ENCODE peak calls at places on chromosomes 11 and 22, in nine cellular contexts. W, U, O, J, P, S, A, G and Y are unnamed samples.

GRCh38 chr22:44473166-44473565 is 24.9 kb downstream of the RTL6 start:
- DNase-seq in W (no peak), U (no peak), O (no peak), J (no peak), P (no peak), S (no peak), A (no peak), G (no peak), Y (no peak)

GRCh38 chr11:14713518-14714244 is 70.1 kb downstream of the PDE3B start:
- DNase-seq in W (no peak), U (peak; percentile 70), O (no peak), J (no peak), P (no peak), S (no peak), A (no peak), G (no peak), Y (no peak)

GRCh38 chr11:87150936-87151335 is 113.2 kb downstream of the TMEM135 start:
- DNase-seq in W (no peak), U (no peak), O (no peak), J (no peak), P (no peak), S (peak; percentile 33), A (peak; percentile 18), G (no peak), Y (no peak)

GRCh38 chr11:69190796-69191536 is 35.2 kb downstream of the SMIM38 start:
- DNase-seq in W (no peak), U (no peak), O (no peak), J (no peak), P (no peak), S (no peak), A (no peak), G (no peak), Y (no peak)

GRCh38 chr22:24244144-24244787 is 616 bp downstream of the GGT5 start:
- DNase-seq in W (peak; percentile 26), U (no peak), O (no peak), J (peak; percentile 43), P (no peak), S (no peak), A (no peak), G (peak; percentile 54), Y (no peak)

GRCh38 chr11:7451520-7451919 is 33.8 kb upstream of the OLFML1 start:
- DNase-seq in W (no peak), U (no peak), O (no peak), J (no peak), P (no peak), S (no peak), A (no peak), G (no peak), Y (no peak)

GRCh38 chr11:128756469-128756868 is 62.6 kb downstream of the FLI1 start:
- DNase-seq in W (no peak), U (no peak), O (no peak), J (no peak), P (no peak), S (no peak), A (no peak), G (no peak), Y (no peak)

GRCh38 chr11:66080055-66080817 is 10.2 kb downstream of the PACS1 start:
- DNase-seq in W (no peak), U (peak; percentile 43), O (peak; percentile 85), J (peak; percentile 43), P (no peak), S (peak; percentile 87), A (peak; percentile 66), G (peak; percentile 76), Y (peak; percentile 71)

DNA sequence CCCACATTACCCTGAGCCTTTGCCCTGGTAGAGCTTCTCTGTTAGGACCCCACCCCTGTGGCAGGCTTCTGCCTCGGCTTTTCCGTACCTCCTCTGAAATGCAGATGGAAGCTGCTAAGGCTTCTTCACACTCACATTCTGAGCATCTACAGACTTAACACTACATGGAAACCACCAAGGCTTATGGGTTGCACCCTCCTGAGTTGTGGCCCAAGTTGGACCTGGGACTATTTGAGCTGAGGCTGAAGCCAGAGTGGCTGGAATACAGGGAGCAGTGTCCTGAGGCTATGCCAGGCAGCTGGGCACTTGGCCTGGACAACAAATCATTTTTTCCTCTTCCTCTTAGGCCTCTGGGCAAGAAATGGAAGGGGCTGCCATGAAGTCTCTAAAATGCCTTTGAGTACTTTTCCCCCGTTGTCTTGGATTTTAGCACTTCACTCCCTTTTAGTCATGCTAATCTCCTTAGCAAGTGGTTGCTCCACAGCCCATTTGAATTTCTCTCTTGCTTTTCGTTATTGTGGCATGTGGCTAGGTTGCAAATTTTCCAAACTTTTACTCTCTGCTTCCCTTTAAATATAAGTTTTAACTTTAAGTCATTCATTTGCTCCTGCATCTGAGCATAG is 114.8 kb upstream of the FIBIN start:
- DNase-seq in W (no peak), U (no peak), O (no peak), J (no peak), P (no peak), S (no peak), A (no peak), G (no peak), Y (no peak)
- H3K9me3 ChIP-seq in W (no peaks in the 10 kb centered on the region), U (no peaks in the 10 kb centered on the region), O (peaks cover 19% of the 10 kb centered on the region), J (no peaks in the 10 kb centered on the region), P (no peaks in the 10 kb centered on the region), S (no peaks in the 10 kb centered on the region), A (no peaks in the 10 kb centered on the region), G (peaks cover 2% of the 10 kb centered on the region), Y (peaks cover 28% of the 10 kb centered on the region)

DNA sequence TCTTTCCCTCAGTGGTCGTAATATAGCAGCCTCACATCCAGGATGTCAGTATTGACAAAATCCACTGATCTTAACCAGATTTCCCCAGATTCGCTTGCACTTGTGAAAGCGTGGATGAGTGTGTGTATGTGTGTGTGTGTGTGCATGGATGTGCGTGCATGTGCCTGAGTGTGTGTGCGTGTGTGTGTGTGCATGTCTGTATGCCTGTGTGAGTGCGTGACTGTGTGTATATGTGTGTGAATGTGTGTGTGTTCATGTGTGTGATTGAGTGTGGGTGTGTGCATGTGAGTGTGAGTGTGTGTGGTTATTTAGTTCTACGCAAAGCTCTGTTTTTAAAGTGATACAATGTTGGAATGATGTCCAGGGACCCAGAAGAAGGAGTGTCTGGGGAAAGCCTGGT is 723.2 kb downstream of the BRD1 start:
- DNase-seq in W (no peak), U (no peak), O (no peak), J (no peak), P (no peak), S (no peak), A (no peak), G (no peak), Y (no peak)
- H3K9me3 ChIP-seq in W (no peaks in the 10 kb centered on the region), U (no peaks in the 10 kb centered on the region), O (no peaks in the 10 kb centered on the region), J (no peaks in the 10 kb centered on the region), P (no peaks in the 10 kb centered on the region), S (no peaks in the 10 kb centered on the region), A (peaks cover 70% of the 10 kb centered on the region), G (no peaks in the 10 kb centered on the region), Y (no peaks in the 10 kb centered on the region)

GRCh38 chr11:2643746-2644145 is 56.0 kb downstream of the KCNQ1OT1 start:
- DNase-seq in W (no peak), U (no peak), O (no peak), J (no peak), P (no peak), S (no peak), A (no peak), G (no peak), Y (no peak)
- H3K9me3 ChIP-seq in W (peaks cover 57% of the 10 kb centered on the region), U (peaks cover 16% of the 10 kb centered on the region), O (peaks cover 30% of the 10 kb centered on the region), J (peaks cover 5% of the 10 kb centered on the region), P (no peaks in the 10 kb centered on the region), S (peaks cover 18% of the 10 kb centered on the region), A (peaks cover 19% of the 10 kb centered on the region), G (peaks cover 11% of the 10 kb centered on the region), Y (peaks cover 50% of the 10 kb centered on the region)

DNA sequence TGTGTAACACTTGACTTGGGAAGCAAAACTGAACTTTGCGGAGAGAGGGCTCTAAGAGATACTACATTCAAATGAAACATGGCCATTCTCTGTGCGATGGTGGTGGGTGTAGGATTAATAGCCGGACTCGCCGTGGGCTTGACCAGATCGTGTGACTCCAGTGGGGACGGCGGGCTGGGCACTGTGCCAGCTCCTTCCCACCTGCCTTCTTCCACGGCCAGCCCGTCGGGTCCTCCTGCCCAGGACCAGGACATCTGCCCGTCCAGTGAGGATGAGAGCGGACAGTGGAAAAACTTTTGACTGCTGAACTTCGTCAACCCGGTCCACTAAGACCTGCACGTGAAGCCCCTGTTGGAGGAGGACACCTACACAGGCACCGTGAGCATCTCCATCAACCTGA is 137.4 kb downstream of the OR4C45 start:
- DNase-seq in W (no peak), U (no peak), O (no peak), J (no peak), P (no peak), S (no peak), A (no peak), G (no peak), Y (no peak)
- H3K9me3 ChIP-seq in W (no peaks in the 10 kb centered on the region), U (no peaks in the 10 kb centered on the region), O (peaks cover 7% of the 10 kb centered on the region), J (no peaks in the 10 kb centered on the region), P (no peaks in the 10 kb centered on the region), S (no peaks in the 10 kb centered on the region), A (peaks cover 27% of the 10 kb centered on the region), G (no peaks in the 10 kb centered on the region), Y (no peaks in the 10 kb centered on the region)

GRCh38 chr22:48706934-48707748 is 1120.5 kb downstream of the BRD1 start:
- DNase-seq in W (peak; percentile 4), U (no peak), O (no peak), J (peak; percentile 5), P (no peak), S (no peak), A (no peak), G (peak; percentile 25), Y (no peak)
- H3K9me3 ChIP-seq in W (no peaks in the 10 kb centered on the region), U (no peaks in the 10 kb centered on the region), O (no peaks in the 10 kb centered on the region), J (no peaks in the 10 kb centered on the region), P (no peaks in the 10 kb centered on the region), S (no peaks in the 10 kb centered on the region), A (peaks cover 54% of the 10 kb centered on the region), G (no peaks in the 10 kb centered on the region), Y (no peaks in the 10 kb centered on the region)

GRCh38 chr11:99920956-99921355 is 766.1 kb upstream of the ARHGAP42 start:
- DNase-seq in W (no peak), U (no peak), O (no peak), J (no peak), P (no peak), S (no peak), A (no peak), G (no peak), Y (no peak)
- H3K9me3 ChIP-seq in W (no peaks in the 10 kb centered on the region), U (no peaks in the 10 kb centered on the region), O (peaks cover 6% of the 10 kb centered on the region), J (no peaks in the 10 kb centered on the region), P (no peaks in the 10 kb centered on the region), S (peaks cover 9% of the 10 kb centered on the region), A (peaks cover 17% of the 10 kb centered on the region), G (peaks cover 2% of the 10 kb centered on the region), Y (no peaks in the 10 kb centered on the region)